ENCODE peak calls at places on chromosomes 1 and 21, in eight cellular contexts. X, S, J, A, H, P, B and R are unnamed samples. For H3K4me1 and H3K27me3, the result is how much of the 10 kb centered on the place peaks cover.

GRCh38 chr1:53376742-53377437 is 49.0 kb upstream of the LRP8 start:
- DNase-seq in H (no peak), A (no peak), S (no peak), B (no peak), X (no peak), J (peak), P (no peak), R (peak)

GRCh38 chr1:111032295-111032897 is 68.7 kb upstream of the LRIF1 start:
- DNase-seq in S (peak), B (no peak), X (no peak), H (no peak), A (peak), J (no peak), P (peak), R (no peak)

GRCh38 chr1:36178479-36179219 is 22.7 kb downstream of the MAP7D1 start:
- DNase-seq in S (peak), B (no peak), P (no peak), H (no peak), J (no peak), X (no peak), A (no peak), R (no peak)

GRCh38 chr1:45340816-45341215 is 576 bp upstream of the MUTYH start:
- DNase-seq in H (no peak), P (peak), A (no peak), X (no peak), J (no peak), B (no peak), S (peak), R (no peak)

GRCh38 chr1:3417082-3417728 is 37.3 kb upstream of the ARHGEF16 start:
- DNase-seq in P (no peak), S (no peak), J (no peak), H (no peak), B (no peak), A (no peak), X (no peak), R (no peak)

GRCh38 chr1:100868364-100868995 is 26.2 kb downstream of the EXTL2 start:
- DNase-seq in X (no peak), B (peak), S (peak), J (no peak), A (peak), P (peak), H (no peak), R (no peak)

GRCh38 chr1:155080250-155081228 is 1.9 kb downstream of the EFNA3 start:
- DNase-seq in H (peak), X (peak), B (no peak), J (peak), S (peak), P (no peak), A (no peak), R (no peak)

GRCh38 chr1:64234714-64235113 is 31.3 kb downstream of the UBE2U start:
- DNase-seq in B (no peak), P (no peak), S (no peak), J (no peak), A (no peak), H (no peak), X (no peak), R (no peak)

GRCh38 chr1:68372487-68372886 is 77.3 kb downstream of the RPE65 start:
- DNase-seq in A (no peak), X (no peak), J (no peak), S (no peak), P (no peak), H (no peak), B (no peak), R (no peak)

GRCh38 chr21:37546949-37547614 is 180.5 kb downstream of the DYRK1A start:
- DNase-seq in J (no peak), X (no peak), S (no peak), B (peak), H (no peak), A (no peak), P (peak), R (no peak)

GRCh38 chr1:2233468-2233867 is 5.3 kb downstream of the SKI start:
- DNase-seq in S (no peak), A (no peak), H (no peak), P (no peak), X (no peak), J (no peak), B (no peak), R (no peak)

GRCh38 chr1:2232916-2233438 is 4.9 kb downstream of the SKI start:
- DNase-seq in X (no peak), H (no peak), S (no peak), P (peak), A (no peak), B (no peak), J (no peak), R (no peak)

GRCh38 chr1:2233997-2234761 is 6.1 kb downstream of the SKI start:
- DNase-seq in P (peak), A (peak), H (peak), X (peak), J (peak), S (no peak), B (peak), R (peak)

GRCh38 chr1:2235300-2235998 is 7.3 kb downstream of the SKI start:
- DNase-seq in X (no peak), J (no peak), P (no peak), H (no peak), A (no peak), S (no peak), B (no peak), R (no peak)

GRCh38 chr1:2234762-2235113 is 6.6 kb downstream of the SKI start:
- DNase-seq in H (peak), P (no peak), J (peak), X (peak), B (no peak), S (no peak), A (no peak), R (no peak)
- H3K4me1 ChIP-seq in H (half or more), P (under half), J (half or more), X (half or more), B (half or more), S (under half), A (half or more), R (half or more)

GRCh38 chr21:38850277-38850951 is 44.7 kb downstream of the ETS2 start:
- DNase-seq in B (no peak), P (no peak), A (no peak), S (no peak), H (no peak), X (no peak), J (no peak), R (no peak)
- H3K27ac ChIP-seq in B (no peak), P (no peak), A (no peak), S (no peak), H (peak), X (no peak), J (no peak), R (no peak)

GRCh38 chr1:98046031-98046641 is 125.3 kb upstream of the DPYD start:
- DNase-seq in H (no peak), X (no peak), B (peak), P (peak), A (peak), S (peak), J (peak), R (no peak)

GRCh38 chr1:98049370-98050115 is 128.7 kb upstream of the DPYD start:
- DNase-seq in A (peak), B (peak), J (no peak), H (no peak), S (peak), P (peak), X (no peak), R (no peak)

GRCh38 chr1:98045211-98046030 is 124.6 kb upstream of the DPYD start:
- DNase-seq in A (peak), H (no peak), X (no peak), P (peak), B (peak), S (peak), J (peak), R (peak)

GRCh38 chr1:98051065-98051675 is 130.3 kb upstream of the DPYD start:
- DNase-seq in X (peak), H (peak), P (peak), S (peak), A (peak), J (peak), B (peak), R (peak)

GRCh38 chr1:98048234-98048633 is 127.4 kb upstream of the DPYD start:
- DNase-seq in J (peak), S (peak), A (peak), X (peak), B (peak), H (peak), P (peak), R (peak)
- H3K27me3 ChIP-seq in J (under half), S (under half), A (under half), X (half or more), B (under half), H (half or more), P (half or more), R (under half)

DNA sequence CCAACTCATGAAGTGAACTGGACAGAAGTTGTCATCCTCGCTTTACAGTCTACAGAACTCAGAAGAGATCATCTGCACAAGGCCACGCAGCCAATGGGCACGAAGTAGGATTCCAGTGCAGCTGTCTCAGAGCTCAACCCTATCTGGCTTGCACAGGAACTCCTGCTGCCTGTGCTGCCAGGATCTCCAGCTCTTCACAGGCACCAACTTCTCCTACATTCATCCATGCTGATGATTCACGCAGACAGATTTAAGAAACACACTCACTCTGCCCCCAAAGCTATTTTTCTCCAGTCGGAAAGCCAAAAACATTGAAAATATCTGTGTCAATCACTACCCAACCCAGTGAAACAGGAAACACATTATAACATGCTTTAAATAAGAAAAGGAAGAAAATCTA is 157.0 kb downstream of the RERE start:
- DNase-seq in B (peak), H (peak), S (peak), X (no peak), A (peak), P (peak), J (no peak), R (no peak)
- H3K4me1 ChIP-seq in B (under half), H (under half), S (under half), X (under half), A (under half), P (under half), J (under half), R (under half)

GRCh38 chr1:15429701-15430149 is 8.5 kb upstream of the CTRC start:
- DNase-seq in B (peak), J (no peak), P (peak), H (peak), A (peak), X (no peak), S (peak), R (no peak)

GRCh38 chr1:15427280-15427666 is 11.0 kb upstream of the CTRC start:
- DNase-seq in S (no peak), A (no peak), B (no peak), H (peak), P (no peak), J (no peak), X (no peak), R (no peak)

GRCh38 chr1:15430787-15431570 is 7.3 kb upstream of the CTRC start:
- DNase-seq in A (peak), P (peak), B (no peak), X (peak), J (peak), H (peak), S (peak), R (no peak)

GRCh38 chr1:15426492-15427279 is 11.6 kb upstream of the CTRC start:
- DNase-seq in P (peak), X (no peak), H (peak), A (peak), B (peak), J (no peak), S (no peak), R (no peak)

GRCh38 chr1:15428815-15429435 is 9.3 kb upstream of the CTRC start:
- DNase-seq in A (no peak), S (peak), X (no peak), P (no peak), H (peak), J (no peak), B (no peak), R (no peak)
- H3K27ac ChIP-seq in A (no peak), S (no peak), X (no peak), P (no peak), H (peak), J (no peak), B (no peak), R (no peak)

DNA sequence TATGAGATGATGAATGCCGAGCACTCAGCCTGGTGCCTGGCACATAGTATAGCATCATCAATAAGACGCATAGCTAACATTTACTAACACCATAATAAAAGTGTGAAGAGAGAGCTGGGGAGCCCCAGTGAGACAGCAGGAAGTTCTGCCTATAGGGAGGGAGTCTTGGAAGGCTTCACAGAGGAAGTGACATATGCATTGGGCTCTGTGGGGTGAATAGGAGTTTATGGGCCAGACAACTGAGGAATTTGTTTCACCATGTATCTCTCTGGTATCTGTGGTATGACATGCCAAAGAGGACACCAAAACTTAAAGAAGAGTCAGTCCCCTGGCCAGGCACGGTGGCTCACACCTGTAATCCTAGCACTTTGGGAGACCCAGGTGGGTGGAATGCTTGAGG is 118.3 kb upstream of the TMEM51 start:
- DNase-seq in X (no peak), J (no peak), P (no peak), B (no peak), H (no peak), A (no peak), S (no peak), R (no peak)
- H3K27me3 ChIP-seq in X (under half), J (under half), P (under half), B (under half), H (under half), A (under half), S (under half), R (under half)

GRCh38 chr1:201499191-201499590 is 7.7 kb downstream of the CSRP1 start:
- DNase-seq in J (no peak), S (no peak), A (no peak), H (no peak), B (no peak), X (no peak), P (no peak), R (no peak)

GRCh38 chr1:201498621-201499020 is 8.3 kb downstream of the CSRP1 start:
- DNase-seq in J (no peak), A (no peak), P (no peak), B (no peak), H (no peak), S (no peak), X (no peak), R (no peak)

GRCh38 chr1:201499795-201500669 is 6.9 kb downstream of the CSRP1 start:
- DNase-seq in B (no peak), P (peak), A (no peak), X (no peak), S (no peak), J (no peak), H (no peak), R (no peak)

GRCh38 chr1:201496296-201496690 is 10.6 kb downstream of the CSRP1 start:
- DNase-seq in B (no peak), X (no peak), H (no peak), A (no peak), J (no peak), S (no peak), P (no peak), R (no peak)

GRCh38 chr1:201497935-201498509 is 8.9 kb downstream of the CSRP1 start:
- DNase-seq in B (no peak), S (no peak), P (no peak), H (no peak), J (no peak), A (no peak), X (no peak), R (no peak)
- H3K4me1 ChIP-seq in B (half or more), S (under half), P (half or more), H (under half), J (under half), A (half or more), X (under half), R (half or more)

GRCh38 chr1:26373789-26374188 is 1.2 kb upstream of the ZNF683 start:
- DNase-seq in X (no peak), B (peak), S (no peak), A (no peak), P (no peak), H (no peak), J (no peak), R (no peak)
- H3K27ac ChIP-seq in X (no peak), B (no peak), S (no peak), A (no peak), P (no peak), H (no peak), J (no peak), R (no peak)

DNA sequence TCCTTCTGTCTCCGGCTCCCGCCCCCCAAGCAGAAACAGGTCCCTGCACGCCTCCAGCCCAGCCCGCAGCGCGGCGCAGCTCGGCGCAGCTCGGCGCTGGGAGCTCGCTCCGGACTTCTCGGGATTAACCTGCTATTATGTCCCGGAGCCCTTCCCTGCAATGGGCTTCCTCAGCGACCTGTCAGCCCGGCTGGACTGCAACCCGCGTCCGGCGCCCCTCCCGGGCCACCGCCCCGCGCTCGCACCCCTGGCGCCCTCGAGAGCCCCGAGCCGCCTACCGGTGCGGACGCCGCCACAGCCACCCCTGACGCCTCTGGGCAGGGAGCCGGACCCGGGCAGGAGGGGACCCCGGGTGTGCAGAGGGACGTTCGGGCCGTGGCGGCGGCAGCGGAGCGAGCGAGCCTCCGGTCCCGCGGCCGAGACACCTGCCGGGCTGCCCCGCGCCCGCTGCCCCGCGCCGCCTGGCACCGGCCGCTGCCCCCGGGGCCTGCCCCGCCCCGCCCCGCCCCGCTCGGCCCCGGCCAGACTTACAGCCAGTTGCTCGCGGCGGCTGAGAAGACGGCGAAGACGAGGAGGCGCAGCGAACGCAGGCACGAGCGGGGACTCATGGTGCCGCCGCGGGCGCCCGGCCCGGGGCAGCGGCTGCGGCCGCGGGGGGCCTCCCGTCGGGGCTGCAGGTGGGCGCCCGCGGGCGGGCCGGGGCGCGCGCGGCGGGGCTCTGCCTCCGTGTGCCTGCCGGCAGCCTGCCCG is 407 bp downstream of the WNT4 start:
- DNase-seq in B (no peak), A (no peak), X (no peak), P (no peak), S (peak), J (no peak), H (no peak), R (no peak)
- H3K27me3 ChIP-seq in B (half or more), A (half or more), X (under half), P (half or more), S (under half), J (under half), H (under half), R (under half)